ENCODE peak calls at places on chromosome 11, in four cellular contexts. A is lung microvascular endothelial cell; Z is substantia nigra; V is stimulated activated CD4-positive, alpha-beta T cell treated with anti-CD3 and anti-CD28 coated beads, Interleukin-2, amount 100 ng/mL, for 24 hours. T is an unnamed sample.

GRCh38 chr11:60315866-60316265 is 11.2 kb upstream of the MS4A6E start:
- DNase-seq in Z (no peak), A (no peak), V (no peak), T (no peak)

GRCh38 chr11:134818531-134818930 is 406.5 kb upstream of the B3GAT1 start:
- DNase-seq in Z (no peak), V (no peak), A (no peak), T (no peak)

GRCh38 chr11:103671143-103671651 is 365.2 kb upstream of the DDI1 start:
- DNase-seq in Z (no peak), V (no peak), A (no peak), T (no peak)

GRCh38 chr11:70785372-70785771 is 387.0 kb downstream of the CTTN start:
- DNase-seq in Z (no peak), V (no peak), A (no peak), T (no peak)

GRCh38 chr11:130798280-130798679 is 118.0 kb downstream of the SNX19 start:
- DNase-seq in V (no peak), Z (no peak), A (peak), T (no peak)

GRCh38 chr11:126229782-126230540 is 18.4 kb downstream of the FAM118B start:
- DNase-seq in V (no peak), Z (no peak), A (peak), T (no peak)

GRCh38 chr11:69114811-69115523 is 40.8 kb upstream of the SMIM38 start:
- DNase-seq in A (no peak), Z (no peak), V (no peak), T (no peak)

GRCh38 chr11:69293087-69293486 is 868 bp upstream of the MYEOV start:
- DNase-seq in A (no peak), V (no peak), Z (no peak), T (no peak)

GRCh38 chr11:128349650-128350296 is 237.6 kb downstream of the ETS1 start:
- DNase-seq in A (no peak), Z (no peak), V (no peak), T (no peak)

GRCh38 chr11:35247863-35248262 is 108.9 kb downstream of the CD44 start:
- DNase-seq in Z (no peak), V (no peak), A (no peak), T (no peak)

GRCh38 chr11:9250139-9250582 is 15.0 kb downstream of the DENND5A start:
- DNase-seq in A (peak), V (peak), Z (no peak), T (no peak)

GRCh38 chr11:115739878-115740277 is 235.7 kb upstream of the CADM1 start:
- DNase-seq in Z (no peak), A (no peak), V (no peak), T (no peak)

GRCh38 chr11:36441610-36442208 is 68.4 kb downstream of the TRAF6 start:
- DNase-seq in A (peak), V (no peak), Z (no peak), T (peak)

GRCh38 chr11:65355776-65356393 is 1.3 kb downstream of the TIGD3 start:
- DNase-seq in V (no peak), Z (no peak), A (peak), T (no peak)

GRCh38 chr11:46363455-46363920 is 16.2 kb downstream of the DGKZ start:
- DNase-seq in Z (peak), A (peak), V (no peak), T (no peak)

GRCh38 chr11:85922367-85922766 is 67.2 kb downstream of the CCDC83 start:
- DNase-seq in V (no peak), A (no peak), Z (no peak), T (peak)

GRCh38 chr11:35066783-35067476 is 72.0 kb upstream of the CD44 start:
- DNase-seq in V (no peak), A (no peak), Z (no peak), T (peak)

GRCh38 chr11:57313071-57313787 is 11.5 kb downstream of the TNKS1BP1 start:
- DNase-seq in Z (no peak), V (no peak), A (no peak), T (no peak)

GRCh38 chr11:3202759-3203158 is 15.9 kb downstream of the MRGPRG start:
- DNase-seq in Z (no peak), A (no peak), V (no peak), T (no peak)

GRCh38 chr11:68040121-68040956 is 1.5 kb downstream of the TCIRG1 start:
- DNase-seq in A (peak), V (peak), Z (peak), T (peak)

T was measured in stimulated activated naive B cell treated with anti-CD40 and anti-IgM and Interleukin-4, amounts not matched to agents 10 μg/mL and 1 μg/mL and 100 μg/mL, for 72 hours.